ENCODE peak calls at places on chromosome 6, in nine cellular contexts. G, C, L, Z, R, K, J, P and V are unnamed samples.

GRCh38 chr6:134961366-134961765 is 11.5 kb upstream of the ALDH8A1 start:
- DNase-seq in L (no peak), G (no peak), P (no peak), K (no peak), Z (no peak), C (no peak), R (no peak), J (no peak), V (no peak)

GRCh38 chr6:138406443-138406842 is 2.4 kb downstream of the HEBP2 start:
- DNase-seq in K (no peak), R (no peak), J (no peak), Z (no peak), C (no peak), P (no peak), G (no peak), L (peak; percentile 23), V (no peak)

GRCh38 chr6:167550936-167551633 is 226.2 kb downstream of the TTLL2 start:
- DNase-seq in G (peak; percentile 51), R (no peak), K (no peak), P (no peak), L (no peak), Z (no peak), J (peak; percentile 85), C (no peak), V (no peak)

GRCh38 chr6:38640216-38640909 is 634 bp upstream of the BTBD9 start:
- DNase-seq in R (no peak), K (no peak), L (no peak), J (no peak), P (no peak), G (peak; percentile 24), Z (no peak), C (no peak), V (peak; percentile 33)

GRCh38 chr6:25469797-25470388 is 182.1 kb upstream of the SCGN start:
- DNase-seq in L (no peak), G (no peak), P (no peak), K (no peak), J (no peak), R (no peak), Z (no peak), C (no peak), V (no peak)

GRCh38 chr6:170298688-170299087 is 7.8 kb upstream of the DLL1 start:
- DNase-seq in C (no peak), L (no peak), R (no peak), P (no peak), J (no peak), G (no peak), Z (no peak), K (no peak), V (no peak)

GRCh38 chr6:85418059-85418458 is 31.8 kb upstream of the NT5E start:
- DNase-seq in L (no peak), P (no peak), Z (no peak), R (peak; percentile 64), K (no peak), G (no peak), J (no peak), C (peak; percentile 64), V (no peak)

GRCh38 chr6:106444777-106445507 is 84.4 kb downstream of the CRYBG1 start:
- DNase-seq in Z (no peak), K (no peak), J (no peak), C (peak; percentile 34), P (peak; percentile 53), L (peak; percentile 66), G (no peak), R (no peak), V (no peak)

GRCh38 chr6:129863664-129864063 is 2.5 kb upstream of the TMEM244 start:
- DNase-seq in K (no peak), Z (no peak), J (no peak), P (no peak), R (no peak), C (no peak), L (no peak), G (no peak), V (no peak)

GRCh38 chr6:150142657-150143501 is at the start of gene PPP1R14C:
- DNase-seq in J (peak; percentile 74), G (no peak), R (no peak), K (no peak), C (no peak), Z (peak; percentile 82), L (no peak), P (no peak), V (no peak)

GRCh38 chr6:109794201-109794926 is 103.3 kb downstream of the FIG4 start:
- DNase-seq in P (no peak), J (no peak), G (no peak), R (no peak), K (no peak), Z (no peak), C (peak; percentile 67), L (no peak), V (no peak)

GRCh38 chr6:26270903-26271639 is 93.9 kb upstream of the BTN3A2 start:
- DNase-seq in P (peak; percentile 71), K (peak; percentile 73), C (peak; percentile 72), R (no peak), G (peak; percentile 35), Z (peak; percentile 86), L (no peak), J (peak; percentile 52), V (peak; percentile 65)

GRCh38 chr6:169034523-169035167 is 219.0 kb downstream of the THBS2 start:
- DNase-seq in K (no peak), J (no peak), P (no peak), Z (no peak), R (no peak), C (no peak), L (no peak), G (no peak), V (no peak)

GRCh38 chr6:122829456-122829855 is 40.4 kb downstream of the SMPDL3A start:
- DNase-seq in P (no peak), K (no peak), R (no peak), C (no peak), G (no peak), Z (no peak), L (no peak), J (no peak), V (no peak)